ENCODE peak calls at places on chromosomes 2 and 18, in eight cellular contexts. I is RWPE2; G is CD4-positive, alpha-beta T cell; C is endothelial cell; Q is pancreas; X is mammary epithelial cell; A is RWPE1; W is kidney epithelial cell. M is an unnamed sample.

GRCh38 chr18:13313006-13313661 is 94.6 kb downstream of the LDLRAD4 start:
- DNase-seq in G (no peak), A (no peak), X (no peak), Q (no peak), W (no peak), I (no peak), C (no peak), M (no peak)

GRCh38 chr2:240725266-240726060 is 33.8 kb downstream of the AQP12A start:
- DNase-seq in X (no peak), Q (no peak), W (no peak), C (no peak), G (no peak), A (no peak), I (no peak), M (no peak)

GRCh38 chr2:97701851-97702465 is 11.4 kb upstream of the ZAP70 start:
- DNase-seq in Q (no peak), W (no peak), C (no peak), X (no peak), A (no peak), I (no peak), G (no peak), M (no peak)

GRCh38 chr2:238202326-238203103 is 980 bp downstream of the ILKAP start:
- DNase-seq in I (no peak), C (no peak), Q (no peak), A (peak; percentile 42), W (no peak), G (no peak), X (peak; percentile 14), M (no peak)

GRCh38 chr18:74225193-74225840 is 66.4 kb downstream of the CYB5A start:
- DNase-seq in X (no peak), I (no peak), C (no peak), G (no peak), A (no peak), Q (peak; percentile 81), W (no peak), M (no peak)

GRCh38 chr2:231614559-231615057 is 21.9 kb downstream of the TEX44 start:
- DNase-seq in Q (peak; percentile 32), C (no peak), X (no peak), A (no peak), W (no peak), G (no peak), I (no peak), M (no peak)

GRCh38 chr2:112547333-112547732 is 5.1 kb downstream of the POLR1B start:
- DNase-seq in Q (no peak), G (no peak), X (peak; percentile 18), A (peak; percentile 8), C (no peak), I (no peak), W (peak; percentile 80), M (no peak)

GRCh38 chr2:66890286-66890812 is 455.4 kb downstream of the MEIS1 start:
- DNase-seq in C (no peak), X (no peak), Q (no peak), G (no peak), W (no peak), A (no peak), I (no peak), M (no peak)

GRCh38 chr2:218255441-218255840 is 5.4 kb upstream of the GPBAR1 start:
- DNase-seq in I (no peak), X (no peak), G (no peak), W (no peak), C (no peak), A (no peak), Q (no peak), M (no peak)

GRCh38 chr2:68371581-68371980 is 6.5 kb downstream of the PLEK start:
- DNase-seq in I (no peak), Q (no peak), X (peak; percentile 17), W (no peak), C (no peak), A (no peak), G (no peak), M (no peak)

GRCh38 chr2:128433911-128434550 is 115.4 kb upstream of the HS6ST1 start:
- DNase-seq in C (no peak), X (no peak), G (no peak), Q (no peak), A (no peak), I (no peak), W (no peak), M (no peak)

GRCh38 chr2:190530211-190530639 is 4.3 kb downstream of the NEMP2 start:
- DNase-seq in W (no peak), Q (no peak), C (no peak), I (no peak), A (no peak), G (no peak), X (peak; percentile 26), M (no peak)

GRCh38 chr2:50401772-50402653 is 629.9 kb downstream of the NRXN1 start:
- DNase-seq in C (peak; percentile 77), I (no peak), W (peak; percentile 9), G (no peak), Q (peak; percentile 22), X (peak; percentile 32), A (peak; percentile 26), M (no peak)

GRCh38 chr2:108382196-108382595 is 4.4 kb downstream of the SULT1C4 start:
- DNase-seq in C (no peak), Q (no peak), X (peak; percentile 11), A (no peak), I (no peak), W (no peak), G (no peak), M (no peak)

GRCh38 chr2:108388045-108388444 is 10.3 kb downstream of the SULT1C4 start:
- DNase-seq in C (no peak), G (no peak), W (peak; percentile 69), I (no peak), X (no peak), Q (no peak), A (no peak), M (no peak)

GRCh38 chr2:108385411-108386071 is 7.8 kb downstream of the SULT1C4 start:
- DNase-seq in Q (no peak), C (no peak), I (no peak), G (no peak), W (peak; percentile 79), A (no peak), X (no peak), M (no peak)

GRCh38 chr2:108384662-108385393 is 7.1 kb downstream of the SULT1C4 start:
- DNase-seq in Q (no peak), A (no peak), I (no peak), X (no peak), W (no peak), C (no peak), G (no peak), M (no peak)

GRCh38 chr2:108383146-108383830 is 5.5 kb downstream of the SULT1C4 start:
- DNase-seq in Q (no peak), A (no peak), X (peak; percentile 2), G (no peak), C (no peak), I (no peak), W (no peak), M (no peak)
- TF ChIP-seq CTCF in Q (no peak), A (no peak), X (peak; percentile 1), G (no peak), C (no peak), I (no peak), W (peak; percentile 36), M (no peak)

GRCh38 chr2:219433666-219434467 is 776 bp upstream of the SPEG start:
- DNase-seq in I (no peak), W (no peak), G (no peak), C (peak; percentile 70), A (no peak), X (no peak), Q (no peak), M (no peak)
- TF ChIP-seq CTCF in I (peak; percentile 32), W (peak; percentile 57), G (no peak), C (peak; percentile 47), A (no peak), X (peak; percentile 33), Q (no peak), M (no peak)

DNA sequence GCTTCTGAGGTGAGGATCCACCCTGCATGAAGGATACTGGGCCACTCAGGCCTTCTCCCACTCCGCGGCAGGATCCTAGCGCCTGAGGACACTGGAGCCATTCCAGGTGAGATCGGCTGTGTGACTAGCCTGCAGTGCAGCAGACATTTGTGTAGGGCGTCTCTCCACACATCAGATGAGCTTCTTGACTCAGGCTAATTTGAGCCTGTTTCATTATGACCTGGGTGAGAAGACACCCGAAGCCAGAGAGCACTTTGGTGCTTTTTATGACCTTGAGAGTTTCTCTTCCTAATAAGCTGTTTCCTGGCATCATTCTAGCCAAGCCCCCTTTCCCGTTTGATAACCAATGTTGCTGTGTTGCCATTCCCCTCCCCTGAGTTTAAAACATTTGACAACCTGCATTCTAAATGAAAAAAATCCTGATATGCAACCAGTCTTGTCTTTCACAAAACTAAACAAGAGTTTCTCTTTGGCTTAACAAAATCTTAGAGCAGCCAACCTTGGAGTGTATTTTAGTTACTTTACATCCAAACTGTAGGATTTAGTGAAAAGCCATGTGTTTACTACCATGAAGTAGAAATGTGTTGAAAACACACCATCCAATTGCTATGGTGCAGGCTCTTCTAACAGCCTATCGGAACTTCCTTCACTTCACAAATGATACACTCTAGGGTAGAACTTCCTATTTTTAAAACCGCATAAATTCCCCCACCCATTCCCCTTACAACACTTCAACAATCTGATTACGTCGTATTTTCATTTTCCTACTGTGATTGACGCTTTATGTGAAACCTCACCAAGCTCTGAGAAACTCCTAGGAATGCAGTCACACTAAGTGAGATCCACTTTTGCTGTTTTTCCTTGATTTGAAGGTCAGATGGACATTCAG is 74.6 kb upstream of the MAP4K4 start:
- DNase-seq in I (no peak), W (no peak), X (no peak), C (no peak), A (no peak), Q (no peak), G (no peak), M (no peak)
- TF ChIP-seq CTCF in I (no peak), W (no peak), X (no peak), C (no peak), A (no peak), Q (no peak), G (no peak), M (no peak)

GRCh38 chr2:173405171-173405750 is 50.6 kb downstream of the CDCA7 start:
- DNase-seq in X (no peak), W (no peak), A (no peak), C (no peak), Q (no peak), G (no peak), I (no peak), M (no peak)

GRCh38 chr2:173410579-173410978 is 55.9 kb downstream of the CDCA7 start:
- DNase-seq in W (no peak), Q (no peak), G (no peak), A (no peak), I (no peak), X (no peak), C (no peak), M (no peak)

GRCh38 chr2:173402405-173402974 is 47.8 kb downstream of the CDCA7 start:
- DNase-seq in C (peak; percentile 89), X (peak; percentile 65), W (peak; percentile 51), A (peak; percentile 84), Q (peak; percentile 78), G (peak; percentile 69), I (peak; percentile 73), M (peak; percentile 58)

GRCh38 chr2:173401716-173402326 is 47.1 kb downstream of the CDCA7 start:
- DNase-seq in W (peak; percentile 21), I (no peak), A (no peak), C (peak; percentile 10), Q (no peak), X (peak; percentile 44), G (no peak), M (no peak)

DNA sequence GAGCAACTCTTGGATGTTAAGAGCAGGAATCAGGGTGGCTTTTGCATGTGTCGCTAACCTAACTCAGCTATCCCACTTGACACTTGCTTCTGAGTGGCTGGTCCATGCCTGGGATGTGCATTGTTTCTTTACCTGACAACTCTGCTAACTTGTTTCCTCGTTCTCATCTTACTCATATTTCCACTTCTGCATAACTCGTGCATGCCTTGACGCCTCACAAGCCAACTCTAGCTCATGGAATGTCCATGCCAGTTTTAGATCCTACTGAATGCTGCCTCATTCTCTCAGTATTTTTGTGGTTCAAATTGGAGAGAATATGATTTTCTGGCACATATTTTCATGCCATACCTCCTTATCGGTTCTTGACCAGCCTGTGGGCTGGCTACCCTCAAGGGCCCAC is 52.5 kb downstream of the CDCA7 start:
- DNase-seq in I (no peak), G (no peak), X (peak; percentile 55), W (no peak), Q (no peak), A (no peak), C (no peak), M (no peak)
- TF ChIP-seq CTCF in I (no peak), G (no peak), X (no peak), W (no peak), Q (no peak), A (no peak), C (no peak), M (no peak)